ENCODE peak calls at places on chromosomes 6 and 20, in four cellular contexts. H is adrenal gland, T is tibial nerve, K is K562. G is an unnamed sample.

GRCh38 chr6:154503576-154504501 is 6.6 kb downstream of the CNKSR3 start:
- DNase-seq in H (no peak), T (no peak), K (no peak), G (no peak)

GRCh38 chr20:6637160-6637579 is 130.3 kb upstream of the BMP2 start:
- DNase-seq in H (no peak), T (no peak), K (no peak), G (no peak)

GRCh38 chr6:106199998-106200397 is 113.9 kb downstream of the PRDM1 start:
- DNase-seq in H (no peak), T (no peak), K (no peak), G (no peak)

GRCh38 chr6:3525915-3526314 is 69.1 kb upstream of the SLC22A23 start:
- DNase-seq in H (no peak), T (no peak), K (no peak), G (no peak)

GRCh38 chr20:50251992-50252491 is 61.4 kb downstream of the CEBPB start:
- DNase-seq in H (no peak), T (no peak), K (no peak), G (no peak)

GRCh38 chr6:134997133-134997841 is 47.4 kb upstream of the ALDH8A1 start:
- DNase-seq in H (no peak), T (no peak), K (no peak), G (no peak)

GRCh38 chr6:128271527-128271926 is 248.9 kb downstream of the PTPRK start:
- DNase-seq in H (no peak), T (no peak), K (no peak), G (no peak)

GRCh38 chr6:33983109-33983475 is 162.8 kb downstream of the GRM4 start:
- DNase-seq in H (peak; percentile 38), T (no peak), K (peak; percentile 57), G (no peak)

GRCh38 chr6:170424634-170425126 is 118.1 kb downstream of the FAM120B start:
- DNase-seq in H (no peak), T (no peak), K (no peak), G (no peak)

GRCh38 chr20:46894579-46894958 is at the start of gene EYA2:
- DNase-seq in H (no peak), T (no peak), K (no peak), G (no peak)

GRCh38 chr20:20317195-20318113 is 50.5 kb upstream of the INSM1 start:
- DNase-seq in H (no peak), T (no peak), K (no peak), G (no peak)

GRCh38 chr6:169238766-169239165 is 14.9 kb downstream of the THBS2 start:
- DNase-seq in H (no peak), T (no peak), K (no peak), G (no peak)

GRCh38 chr6:28944412-28945006 is 20.7 kb upstream of the TRIM27 start:
- DNase-seq in H (peak; percentile 57), T (no peak), K (peak; percentile 52), G (peak; percentile 49)

GRCh38 chr6:40936810-40937209 is 102.2 kb downstream of the UNC5CL start:
- DNase-seq in H (peak; percentile 25), T (no peak), K (no peak), G (no peak)

GRCh38 chr20:38873050-38873581 is 53.1 kb upstream of the FAM83D start:
- DNase-seq in H (no peak), T (no peak), K (no peak), G (no peak)

GRCh38 chr20:19015890-19016465 is 196.5 kb upstream of the SLC24A3 start:
- DNase-seq in H (no peak), T (no peak), K (no peak), G (no peak)

GRCh38 chr6:51996296-51996947 is 91.0 kb downstream of the PKHD1 start:
- DNase-seq in H (no peak), T (no peak), K (no peak), G (no peak)

GRCh38 chr20:57950764-57951163 is 240.9 kb upstream of the PMEPA1 start:
- DNase-seq in H (no peak), T (no peak), K (no peak), G (no peak)

GRCh38 chr20:39632176-39632575 is 670.0 kb downstream of the DHX35 start:
- DNase-seq in H (no peak), T (no peak), K (no peak), G (no peak)

GRCh38 chr6:109015185-109015584 is 79.5 kb downstream of the SESN1 start:
- DNase-seq in H (no peak), T (no peak), K (no peak), G (no peak)

GRCh38 chr20:47544240-47544639 is 42.6 kb downstream of the NCOA3 start:
- DNase-seq in H (no peak), T (no peak), K (no peak), G (no peak)

GRCh38 chr6:148814869-148815268 is 68.0 kb downstream of the UST start:
- DNase-seq in H (no peak), T (no peak), K (no peak), G (no peak)

GRCh38 chr6:169723200-169723909 is 945 bp downstream of the PHF10 start:
- DNase-seq in H (peak; percentile 81), T (peak; percentile 47), K (peak; percentile 79), G (peak; percentile 73)

GRCh38 chr6:32965901-32966300 is 2.5 kb upstream of the BRD2 start:
- DNase-seq in H (no peak), T (no peak), K (no peak), G (no peak)

GRCh38 chr20:46174469-46175126 is 56.5 kb downstream of the CD40 start:
- DNase-seq in H (peak; percentile 55), T (peak; percentile 55), K (peak; percentile 81), G (peak; percentile 36)

GRCh38 chr20:43681991-43682410 is 15.1 kb downstream of the MYBL2 start:
- DNase-seq in H (no peak), T (no peak), K (no peak), G (no peak)

GRCh38 chr20:36666181-36666740 is 20.3 kb upstream of the SLA2 start:
- DNase-seq in H (no peak), T (no peak), K (no peak), G (no peak)
- TF ChIP-seq CTCF in H (no peak), T (no peak), K (peak; percentile 61), G (no peak)

DNA sequence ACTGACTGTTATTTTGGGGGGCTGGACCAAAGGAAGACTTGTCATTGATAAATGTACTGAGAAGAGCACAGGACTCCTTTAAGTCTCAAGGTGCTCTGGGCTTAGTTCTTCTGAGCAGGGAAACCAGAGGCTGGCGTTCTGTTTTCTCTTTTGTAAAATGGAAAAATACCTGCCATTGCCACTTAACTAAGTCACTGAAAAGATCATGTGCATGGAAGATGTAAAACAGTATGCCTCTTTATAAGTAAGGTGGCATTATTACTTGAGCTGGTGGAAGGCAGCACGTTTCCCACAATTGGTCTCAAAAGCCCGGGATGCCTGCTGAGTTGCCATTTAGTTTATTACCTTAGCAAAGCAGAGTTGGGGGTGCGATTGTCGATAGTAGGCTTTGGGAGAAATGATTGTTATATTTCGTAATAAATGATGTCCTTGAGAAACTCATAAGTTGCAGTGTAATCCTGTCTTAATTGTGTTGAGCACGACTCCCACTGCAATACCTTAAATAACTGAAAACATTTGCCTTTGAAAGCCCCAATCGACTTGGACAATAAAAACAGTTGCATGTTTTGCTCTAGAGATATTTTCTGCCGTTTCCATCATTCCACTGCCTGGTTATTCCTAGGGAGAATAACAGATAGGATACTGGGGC is 3.6 kb downstream of the JARID2 start:
- DNase-seq in H (no peak), T (no peak), K (no peak), G (no peak)
- H3K4me1 ChIP-seq in H (no peaks in the 10 kb centered on the region), T (peaks cover 42% of the 10 kb centered on the region), K (peaks cover 28% of the 10 kb centered on the region), G (no peaks in the 10 kb centered on the region)

GRCh38 chr6:129647044-129647443 is 62.9 kb downstream of the ARHGAP18 start:
- DNase-seq in H (no peak), T (no peak), K (no peak), G (no peak)

GRCh38 chr6:129645371-129646139 is 64.4 kb downstream of the ARHGAP18 start:
- DNase-seq in H (no peak), T (no peak), K (no peak), G (no peak)

GRCh38 chr6:129646140-129646569 is 63.8 kb downstream of the ARHGAP18 start:
- DNase-seq in H (no peak), T (no peak), K (no peak), G (no peak)

GRCh38 chr6:129644567-129645015 is 65.4 kb downstream of the ARHGAP18 start:
- DNase-seq in H (no peak), T (no peak), K (no peak), G (no peak)

DNA sequence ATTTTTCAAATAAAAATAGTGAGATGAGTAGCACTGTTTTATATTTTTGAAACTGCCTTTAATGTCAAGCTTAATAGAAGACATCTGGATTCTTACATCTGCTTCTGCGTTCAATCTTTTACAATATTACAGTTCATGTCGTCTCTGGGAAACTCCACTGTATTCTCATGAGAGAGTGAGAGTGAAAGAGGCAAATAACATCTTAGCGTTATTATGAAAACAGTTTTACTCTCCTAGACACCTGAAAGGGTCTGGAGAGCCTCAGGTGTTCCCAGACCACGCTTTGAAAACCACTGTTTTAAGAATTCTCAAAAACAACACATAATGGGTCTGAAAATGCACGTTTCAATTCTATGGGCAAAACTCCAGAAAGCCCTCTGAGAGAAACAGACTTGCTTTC is 63.4 kb downstream of the ARHGAP18 start:
- DNase-seq in H (no peak), T (no peak), K (no peak), G (no peak)
- TF ChIP-seq POLR2A in H (no peak), T (no peak), K (no peak), G (no peak)

GRCh38 chr20:45097485-45098095 is 3.3 kb downstream of the KCNS1 start:
- DNase-seq in H (no peak), T (no peak), K (no peak), G (no peak)
- TF ChIP-seq CTCF in H (no peak), T (peak; percentile 34), K (no peak), G (no peak)

GRCh38 chr6:44220913-44221290 is 2.5 kb upstream of the SLC29A1 start:
- DNase-seq in H (no peak), T (no peak), K (no peak), G (no peak)
- H3K4me1 ChIP-seq in H (peaks cover 46% of the 10 kb centered on the region), T (peaks cover 87% of the 10 kb centered on the region), K (peaks cover 83% of the 10 kb centered on the region), G (no peaks in the 10 kb centered on the region)

GRCh38 chr6:144285798-144286502 is 815 bp downstream of the UTRN start:
- DNase-seq in H (peak; percentile 86), T (peak; percentile 57), K (no peak), G (peak; percentile 66)
- TF ChIP-seq POLR2A in H (peak; percentile 78), T (no peak), K (no peak), G (peak; percentile 24)

GRCh38 chr6:136037885-136038460 is 186.5 kb downstream of the PDE7B start:
- DNase-seq in H (no peak), T (no peak), K (no peak), G (peak; percentile 41)
- TF ChIP-seq CTCF in H (no peak), T (no peak), K (no peak), G (peak; percentile 40)

GRCh38 chr6:35365599-35366596 is 23.5 kb downstream of the PPARD start:
- DNase-seq in H (no peak), T (no peak), K (no peak), G (no peak)
- H3K4me1 ChIP-seq in H (peaks cover 10% of the 10 kb centered on the region), T (peaks cover 47% of the 10 kb centered on the region), K (peaks cover 30% of the 10 kb centered on the region), G (no peaks in the 10 kb centered on the region)

DNA sequence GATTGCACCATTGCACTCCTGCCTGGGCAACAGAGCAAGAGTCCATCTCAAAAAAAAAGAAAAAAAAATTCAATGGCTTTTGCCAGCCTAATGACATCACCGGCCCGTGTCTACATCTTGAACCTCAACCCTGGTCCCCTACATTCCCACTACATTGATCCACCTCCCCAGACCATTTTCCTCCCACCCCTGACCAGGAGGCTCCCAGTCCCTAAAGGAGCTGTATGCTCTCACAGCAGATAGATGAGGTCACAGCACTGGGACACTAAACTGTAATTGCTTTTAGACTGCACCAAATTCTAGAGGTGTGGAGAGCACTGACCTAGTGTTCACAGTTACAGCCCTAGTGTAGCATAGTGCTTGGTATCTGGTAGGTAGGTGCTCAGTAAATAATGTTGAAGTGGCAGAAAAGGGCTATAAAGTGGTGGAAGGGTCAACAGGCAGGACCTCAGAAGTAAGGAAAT is 10.7 kb downstream of the TGIF2 start:
- DNase-seq in H (no peak), T (no peak), K (no peak), G (no peak)
- TF ChIP-seq POLR2A in H (no peak), T (no peak), K (no peak), G (no peak)